ENCODE peak calls at places on chromosomes 11 and 22, in seven cellular contexts. X, U, O, G, Y, N and A are unnamed samples. For H3K4me1, the result is how much of the 10 kb centered on the place peaks cover.

GRCh38 chr22:50059185-50059880 is 1.2 kb upstream of the TTLL8 start:
- DNase-seq in G (peak), X (no peak), N (peak), Y (peak), O (no peak), U (no peak), A (peak)

GRCh38 chr11:58334708-58335107 is 24.2 kb downstream of the OR5B17 start:
- DNase-seq in G (peak), Y (peak), X (no peak), O (peak), N (no peak), U (no peak), A (peak)

GRCh38 chr11:42840176-42840829 is 471.5 kb upstream of the API5 start:
- DNase-seq in N (no peak), U (no peak), O (no peak), Y (no peak), G (no peak), X (no peak), A (no peak)

GRCh38 chr22:19984201-19984753 is 32.3 kb downstream of the ARVCF start:
- DNase-seq in G (peak), X (no peak), O (peak), N (no peak), U (peak), Y (peak), A (peak)

GRCh38 chr11:58958500-58958899 is 19.2 kb downstream of the GLYATL1 start:
- DNase-seq in O (peak), G (peak), Y (peak), X (peak), U (no peak), N (peak), A (peak)

GRCh38 chr22:39616781-39617180 is 46.2 kb downstream of the CACNA1I start:
- DNase-seq in N (no peak), X (no peak), G (no peak), U (no peak), Y (no peak), O (no peak), A (no peak)

GRCh38 chr11:67376873-67377808 is 3.7 kb upstream of the CLCF1 start:
- DNase-seq in Y (no peak), O (peak), X (no peak), G (no peak), N (peak), U (peak), A (no peak)

GRCh38 chr11:121581607-121582006 is 128.8 kb upstream of the SORL1-AS1 start:
- DNase-seq in Y (no peak), N (no peak), X (no peak), O (no peak), U (no peak), G (no peak), A (no peak)

GRCh38 chr11:62391642-62392425 is 27.0 kb upstream of the SCGB1A1 start:
- DNase-seq in N (peak), G (no peak), U (no peak), X (no peak), Y (peak), O (no peak), A (no peak)

GRCh38 chr11:61160487-61161189 is 588 bp downstream of the VPS37C start:
- DNase-seq in N (peak), Y (peak), G (peak), U (no peak), X (no peak), O (peak), A (peak)

GRCh38 chr22:24536089-24536488 is 18.8 kb downstream of the GUCD1 start:
- DNase-seq in G (no peak), X (no peak), U (no peak), N (no peak), O (no peak), Y (no peak), A (no peak)

GRCh38 chr11:64744544-64745218 is 739 bp upstream of the RASGRP2 start:
- DNase-seq in Y (no peak), N (no peak), G (no peak), O (no peak), X (no peak), U (no peak), A (no peak)

GRCh38 chr11:129412501-129412900 is 36.9 kb downstream of the BARX2 start:
- DNase-seq in Y (peak), G (peak), N (no peak), X (no peak), U (no peak), O (no peak), A (peak)

GRCh38 chr11:120867531-120867930 is 156.4 kb upstream of the TBCEL start:
- DNase-seq in O (peak), N (peak), X (no peak), Y (peak), U (no peak), G (no peak), A (no peak)

GRCh38 chr11:27317751-27318150 is 45.3 kb downstream of the CCDC34 start:
- DNase-seq in O (peak), N (peak), Y (peak), X (no peak), G (peak), U (no peak), A (peak)
- H3K4me1 ChIP-seq in O (under half), N (under half), Y (under half), X (under half), G (under half), U (under half), A (under half)

GRCh38 chr11:3807856-3808845 is at the start of gene PGAP2:
- DNase-seq in X (peak), N (peak), Y (peak), O (peak), U (peak), G (peak), A (peak)

GRCh38 chr11:3808846-3809623 is 675 bp downstream of the PGAP2 start:
- DNase-seq in Y (peak), X (peak), G (peak), U (no peak), N (peak), O (peak), A (peak)

GRCh38 chr11:3810951-3811350 is 2.6 kb downstream of the PGAP2 start:
- DNase-seq in G (peak), U (no peak), O (no peak), X (no peak), Y (no peak), N (no peak), A (no peak)

GRCh38 chr11:3810446-3810845 is 2.1 kb downstream of the PGAP2 start:
- DNase-seq in G (no peak), N (no peak), Y (no peak), U (no peak), O (no peak), X (no peak), A (no peak)

DNA sequence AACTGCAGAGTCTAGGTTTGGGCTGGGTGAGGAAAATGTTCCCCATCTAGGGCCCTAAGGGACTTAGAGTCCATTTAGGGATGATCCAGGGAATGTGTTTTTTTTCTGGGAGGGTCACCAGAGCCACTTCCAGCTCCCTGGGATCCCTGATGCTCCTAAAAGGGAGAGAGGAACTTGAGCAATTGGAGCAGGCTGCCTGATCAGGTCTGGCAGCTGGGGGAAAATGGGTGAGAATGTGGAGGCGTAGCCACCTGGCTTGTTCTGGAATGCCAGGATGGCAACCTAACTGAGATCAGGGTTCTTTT is 1.2 kb downstream of the PGAP2 start:
- DNase-seq in U (no peak), Y (peak), N (peak), G (no peak), O (no peak), X (no peak), A (no peak)
- H3K4me3 ChIP-seq in U (no peak), Y (no peak), N (peak), G (no peak), O (no peak), X (no peak), A (no peak)

DNA sequence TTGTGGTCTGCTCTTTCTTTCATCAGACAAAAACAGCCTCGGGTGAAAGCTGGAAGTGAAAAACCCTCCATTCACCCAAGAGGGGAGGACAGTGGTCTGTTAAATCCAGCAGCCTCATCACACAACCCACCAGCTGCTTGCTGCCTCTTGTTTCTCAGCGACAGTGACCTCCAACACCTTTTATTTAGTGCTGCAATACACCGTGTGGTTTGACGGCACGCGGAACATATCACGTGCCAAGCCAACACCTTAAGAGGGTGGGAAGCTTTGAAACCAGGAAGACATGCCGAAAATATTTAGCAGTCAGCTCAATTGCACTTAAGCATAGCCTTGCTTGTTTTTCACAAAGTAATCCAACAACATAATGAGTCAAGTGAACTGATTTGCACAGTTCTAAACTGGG is 39.8 kb upstream of the POGLUT3 start:
- DNase-seq in Y (no peak), O (no peak), G (no peak), N (no peak), U (no peak), X (no peak), A (no peak)
- H3K27ac ChIP-seq in Y (no peak), O (no peak), G (no peak), N (no peak), U (no peak), X (no peak), A (no peak)

DNA sequence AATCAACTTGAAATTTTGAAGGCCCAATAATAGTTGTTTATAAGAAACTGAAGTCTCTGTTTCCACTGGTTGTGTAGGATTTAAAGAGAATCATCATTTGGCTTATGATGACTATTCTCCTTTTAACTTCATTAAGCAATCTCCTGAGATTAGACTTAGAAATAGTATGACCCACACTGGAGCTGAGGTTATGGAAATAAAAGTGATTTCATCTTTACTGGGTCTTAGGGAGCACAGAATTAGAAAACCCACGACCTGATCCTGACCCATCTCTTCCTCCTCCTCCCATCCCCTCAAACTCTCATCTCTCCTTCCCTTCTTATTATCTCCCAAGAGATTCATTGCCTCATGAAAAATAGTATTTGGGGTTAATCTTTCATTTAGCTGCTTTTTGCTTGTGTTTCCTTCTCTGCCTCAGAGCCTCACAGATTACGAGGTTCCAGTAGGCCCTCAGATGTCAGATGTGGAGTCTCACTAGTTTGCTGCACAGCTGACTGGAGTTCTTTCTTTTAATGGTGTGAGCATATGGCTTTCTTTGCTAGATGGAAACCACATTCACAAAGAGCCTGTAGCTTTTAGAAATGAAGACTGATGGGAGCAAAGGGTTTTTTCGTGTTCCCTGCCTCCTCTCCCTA is 85.0 kb downstream of the ALX4 start:
- DNase-seq in O (no peak), X (no peak), Y (no peak), N (no peak), G (peak), U (no peak), A (no peak)
- H3K4me1 ChIP-seq in O (under half), X (under half), Y (under half), N (under half), G (half or more), U (under half), A (under half)

GRCh38 chr11:76424379-76424778 is 20.4 kb upstream of the EMSY start:
- DNase-seq in X (no peak), O (no peak), Y (no peak), N (peak), G (no peak), U (no peak), A (no peak)
- H3K4me3 ChIP-seq in X (no peak), O (no peak), Y (no peak), N (no peak), G (no peak), U (no peak), A (no peak)

DNA sequence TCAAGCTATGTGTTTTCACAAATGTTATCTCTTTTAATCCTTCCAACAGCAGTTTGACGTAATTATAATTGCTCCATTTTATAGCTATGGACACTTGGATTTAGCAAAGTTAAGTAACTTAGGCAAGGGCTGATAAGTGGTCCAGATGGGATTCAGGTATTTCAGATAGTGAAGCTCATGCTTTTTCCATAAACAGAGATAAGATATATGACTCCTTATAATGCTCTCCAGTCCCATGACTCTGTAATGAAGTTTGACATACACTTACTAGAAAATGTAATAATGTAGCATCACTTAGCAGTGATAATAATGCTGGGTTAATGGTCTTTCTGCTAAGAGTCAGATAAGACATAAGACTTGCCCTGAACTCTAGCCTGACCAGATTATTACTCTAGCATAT is 892.1 kb downstream of the LRRC4C start:
- DNase-seq in U (no peak), X (no peak), Y (no peak), N (no peak), G (no peak), O (no peak), A (no peak)
- H3K27ac ChIP-seq in U (no peak), X (no peak), Y (no peak), N (no peak), G (no peak), O (no peak), A (no peak)

DNA sequence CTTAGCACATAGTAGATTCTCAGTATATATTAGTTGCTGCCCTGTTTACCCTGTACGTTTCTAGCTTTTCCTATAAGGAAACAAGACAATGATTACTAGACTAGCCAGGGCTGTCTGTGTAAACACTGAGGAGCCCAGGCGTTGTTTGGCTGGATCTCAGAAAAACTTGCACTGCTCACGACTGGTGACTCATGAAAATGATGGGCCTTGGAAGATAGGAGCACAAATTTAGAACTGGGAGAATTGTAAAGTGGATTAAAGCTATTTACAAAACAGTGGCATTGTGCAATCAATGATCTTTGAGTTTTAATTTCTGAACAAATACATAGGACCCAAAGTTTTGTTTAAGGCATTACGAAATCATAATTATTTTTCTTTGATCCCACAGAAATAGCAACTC is 276.9 kb downstream of the FAM76B start:
- DNase-seq in Y (no peak), N (no peak), X (peak), O (peak), U (peak), G (peak), A (peak)
- H3K4me1 ChIP-seq in Y (under half), N (under half), X (under half), O (under half), U (under half), G (half or more), A (under half)